ENCODE peak calls at places on chromosomes 2 and 18, in four cellular contexts. One of them, this sample, is unnamed.

GRCh38 chr2:215793747-215794595 is 219.4 kb downstream of the MREG start:
- DNase-seq in fibroblast of the conjunctiva: peak; percentile 86
- DNase-seq in A549: peak; percentile 95
- DNase-seq in NCI-H1436: no peak
- DNase-seq in this sample: peak; percentile 18

GRCh38 chr2:62197609-62198236 is 1.8 kb downstream of the B3GNT2 start:
- DNase-seq in fibroblast of the conjunctiva: no peak
- DNase-seq in A549: no peak
- DNase-seq in NCI-H1436: no peak
- DNase-seq in this sample: peak; percentile 51

GRCh38 chr18:69946608-69947155 is 991 bp downstream of the CD226 start:
- DNase-seq in fibroblast of the conjunctiva: no peak
- DNase-seq in A549: no peak
- DNase-seq in NCI-H1436: no peak
- DNase-seq in this sample: no peak

GRCh38 chr18:77068321-77068841 is 64.2 kb downstream of the MBP start:
- DNase-seq in fibroblast of the conjunctiva: no peak
- DNase-seq in A549: no peak
- DNase-seq in NCI-H1436: peak; percentile 9
- DNase-seq in this sample: no peak

GRCh38 chr2:57882895-57883515 is 163.6 kb upstream of the VRK2 start:
- DNase-seq in fibroblast of the conjunctiva: no peak
- DNase-seq in A549: peak; percentile 72
- DNase-seq in NCI-H1436: peak; percentile 24
- DNase-seq in this sample: no peak

GRCh38 chr2:150491943-150492342 is 4.5 kb upstream of the RND3 start:
- DNase-seq in fibroblast of the conjunctiva: no peak
- DNase-seq in A549: no peak
- DNase-seq in NCI-H1436: no peak
- DNase-seq in this sample: no peak

GRCh38 chr2:56473524-56473923 is 289.7 kb downstream of the CCDC85A start:
- DNase-seq in fibroblast of the conjunctiva: no peak
- DNase-seq in A549: no peak
- DNase-seq in NCI-H1436: no peak
- DNase-seq in this sample: no peak

GRCh38 chr2:132009177-132009873 is 152.4 kb downstream of the ANKRD30BL start:
- DNase-seq in fibroblast of the conjunctiva: no peak
- DNase-seq in A549: no peak
- DNase-seq in NCI-H1436: no peak
- DNase-seq in this sample: no peak

GRCh38 chr18:10085405-10085804 is 171.6 kb downstream of the VAPA start:
- DNase-seq in fibroblast of the conjunctiva: no peak
- DNase-seq in A549: no peak
- DNase-seq in NCI-H1436: no peak
- DNase-seq in this sample: no peak

GRCh38 chr2:215775106-215775505 is 238.2 kb downstream of the MREG start:
- DNase-seq in fibroblast of the conjunctiva: no peak
- DNase-seq in A549: no peak
- DNase-seq in NCI-H1436: no peak
- DNase-seq in this sample: no peak

GRCh38 chr2:185373226-185373625 is 365.4 kb upstream of the FSIP2 start:
- DNase-seq in fibroblast of the conjunctiva: no peak
- DNase-seq in A549: no peak
- DNase-seq in NCI-H1436: no peak
- DNase-seq in this sample: no peak

GRCh38 chr2:61220768-61221167 is 58.8 kb downstream of the C2orf74 start:
- DNase-seq in fibroblast of the conjunctiva: no peak
- DNase-seq in A549: no peak
- DNase-seq in NCI-H1436: no peak
- DNase-seq in this sample: no peak

GRCh38 chr18:74476154-74476553 is 19.0 kb upstream of the DIPK1C start:
- DNase-seq in fibroblast of the conjunctiva: no peak
- DNase-seq in A549: no peak
- DNase-seq in NCI-H1436: no peak
- DNase-seq in this sample: peak; percentile 70

This sample was measured in HuH-7.